ENCODE peak calls at places on chromosomes 13 and 19, in seven cellular contexts. N, S, H, U, L, A and X are unnamed samples.

GRCh38 chr19:13781547-13781946 is 7.3 kb downstream of the C19orf53 start:
- DNase-seq in N (no peak), S (peak), H (peak), U (no peak), L (peak), A (peak), X (no peak)

GRCh38 chr19:294341-294818 is 3.2 kb upstream of the PLPP2 start:
- DNase-seq in N (no peak), S (no peak), H (no peak), U (no peak), L (no peak), A (no peak), X (no peak)

GRCh38 chr19:44645407-44646048 is 1.8 kb downstream of the PVR start:
- DNase-seq in N (no peak), S (no peak), H (no peak), U (no peak), L (no peak), A (no peak), X (no peak)

GRCh38 chr19:10450853-10451609 is 30.7 kb downstream of the PDE4A start:
- DNase-seq in N (no peak), S (no peak), H (peak), U (no peak), L (no peak), A (no peak), X (peak)

GRCh38 chr13:60755380-60756163 is 358.6 kb downstream of the TDRD3 start:
- DNase-seq in N (no peak), S (no peak), H (no peak), U (no peak), L (no peak), A (no peak), X (no peak)

GRCh38 chr13:51244637-51245405 is 22.6 kb downstream of the FAM124A start:
- DNase-seq in N (no peak), S (no peak), H (no peak), U (no peak), L (no peak), A (no peak), X (no peak)

GRCh38 chr19:17948967-17949930 is 16.4 kb downstream of the CCDC124 start:
- DNase-seq in N (no peak), S (no peak), H (no peak), U (no peak), L (no peak), A (no peak), X (peak)

GRCh38 chr13:110445722-110446569 is 115.6 kb downstream of the RAB20 start:
- DNase-seq in N (no peak), S (no peak), H (no peak), U (no peak), L (no peak), A (no peak), X (no peak)

GRCh38 chr13:50531917-50532899 is 311.3 kb downstream of the DLEU7 start:
- DNase-seq in N (no peak), S (no peak), H (peak), U (no peak), L (no peak), A (peak), X (no peak)

GRCh38 chr19:32902448-32902847 is 32.9 kb upstream of the SLC7A9 start:
- DNase-seq in N (no peak), S (no peak), H (no peak), U (no peak), L (no peak), A (no peak), X (no peak)

GRCh38 chr13:102847272-102848234 is 1.7 kb downstream of the ERCC5 start:
- DNase-seq in N (no peak), S (no peak), H (peak), U (no peak), L (no peak), A (peak), X (peak)

GRCh38 chr13:110712081-110712848 is 1.2 kb upstream of the ING1 start:
- DNase-seq in N (peak), S (no peak), H (peak), U (peak), L (peak), A (peak), X (peak)

GRCh38 chr19:14110650-14111049 is 6.9 kb downstream of the PRKACA start:
- DNase-seq in N (no peak), S (no peak), H (no peak), U (no peak), L (no peak), A (no peak), X (no peak)

GRCh38 chr19:28313633-28314032 is 899.3 kb downstream of the UQCRFS1 start:
- DNase-seq in N (no peak), S (peak), H (peak), U (no peak), L (no peak), A (no peak), X (no peak)

GRCh38 chr13:20566424-20566916 is 487 bp upstream of the IFT88 start:
- DNase-seq in N (no peak), S (peak), H (peak), U (peak), L (peak), A (peak), X (no peak)

GRCh38 chr19:18441804-18442788 is 4.2 kb upstream of the ISYNA1 start:
- DNase-seq in N (no peak), S (no peak), H (no peak), U (no peak), L (no peak), A (no peak), X (no peak)

GRCh38 chr19:5093297-5093858 is 124.5 kb downstream of the KDM4B start:
- DNase-seq in N (no peak), S (no peak), H (no peak), U (no peak), L (no peak), A (peak), X (no peak)

GRCh38 chr19:43507880-43508279 is 3.3 kb upstream of the PHLDB3 start:
- DNase-seq in N (no peak), S (no peak), H (no peak), U (no peak), L (no peak), A (no peak), X (no peak)

GRCh38 chr13:40169476-40169875 is 497.0 kb downstream of the FOXO1 start:
- DNase-seq in N (no peak), S (no peak), H (no peak), U (no peak), L (no peak), A (no peak), X (no peak)

GRCh38 chr13:21872795-21873194 is 201.9 kb downstream of the FGF9 start:
- DNase-seq in N (no peak), S (no peak), H (no peak), U (no peak), L (no peak), A (no peak), X (no peak)

GRCh38 chr19:33373701-33374405 is at the start of gene CEBPG:
- DNase-seq in N (no peak), S (no peak), H (peak), U (peak), L (no peak), A (peak), X (peak)

GRCh38 chr13:75507027-75508001 is 25.3 kb upstream of the TBC1D4 start:
- DNase-seq in N (no peak), S (no peak), H (no peak), U (no peak), L (no peak), A (peak), X (no peak)

GRCh38 chr19:5494780-5495179 is 39.6 kb downstream of the ZNRF4 start:
- DNase-seq in N (no peak), S (no peak), H (no peak), U (no peak), L (no peak), A (no peak), X (no peak)

GRCh38 chr19:55253842-55254624 is 4.8 kb downstream of the PPP6R1 start:
- DNase-seq in N (no peak), S (no peak), H (no peak), U (peak), L (no peak), A (peak), X (peak)